ENCODE peak calls at places on chromosomes 2 and 18, in six cellular contexts. C is pancreas; P is MM.1S; Y is effector memory CD4-positive, alpha-beta T cell; B is prostate gland; U is small intestine. L is an unnamed sample. For H3K27me3 and H3K36me3, the result is how much of the 10 kb centered on the place peaks cover.

GRCh38 chr2:176146101-176146500 is 5.2 kb upstream of the HOXD4 start:
- DNase-seq in U (no peak), B (no peak), P (no peak), C (no peak), Y (no peak), L (no peak)

GRCh38 chr18:67525328-67526110 is 9.0 kb upstream of the DSEL start:
- DNase-seq in P (no peak), Y (no peak), B (peak), U (no peak), C (peak), L (peak)

GRCh38 chr2:67436221-67436620 is 39.1 kb downstream of the ETAA1 start:
- DNase-seq in C (no peak), U (no peak), Y (no peak), P (no peak), B (no peak), L (no peak)

GRCh38 chr2:62817348-62817747 is 111.8 kb downstream of the EHBP1 start:
- DNase-seq in P (no peak), U (no peak), Y (no peak), C (no peak), B (no peak), L (no peak)

GRCh38 chr2:151280276-151280675 is 9.2 kb downstream of the NMI start:
- DNase-seq in Y (no peak), C (no peak), U (no peak), B (no peak), P (no peak), L (no peak)

GRCh38 chr2:1972428-1972827 is 228.1 kb upstream of the PXDN start:
- DNase-seq in C (no peak), U (no peak), Y (no peak), B (peak), P (no peak), L (no peak)

GRCh38 chr2:70716131-70716766 is 51.8 kb downstream of the ADD2 start:
- DNase-seq in Y (no peak), U (no peak), P (no peak), B (peak), C (no peak), L (no peak)

GRCh38 chr2:160427629-160428424 is 65.8 kb downstream of the RBMS1 start:
- DNase-seq in B (no peak), U (peak), P (peak), C (no peak), Y (peak), L (no peak)

GRCh38 chr2:147135401-147135800 is 709.4 kb upstream of the ACVR2A start:
- DNase-seq in B (no peak), Y (no peak), U (no peak), P (no peak), C (no peak), L (no peak)

GRCh38 chr18:76687271-76688006 is 134.9 kb upstream of the ZNF236 start:
- DNase-seq in B (no peak), Y (no peak), P (no peak), C (no peak), U (no peak), L (no peak)

GRCh38 chr2:96546321-96546720 is 9.8 kb downstream of the ARID5A start:
- DNase-seq in B (no peak), C (no peak), U (no peak), P (peak), Y (no peak), L (no peak)

GRCh38 chr2:467892-468630 is 180.2 kb upstream of the ALKAL2 start:
- DNase-seq in P (no peak), B (no peak), Y (no peak), U (no peak), C (no peak), L (no peak)

GRCh38 chr2:199457147-199458016 is at the start of gene SATB2:
- DNase-seq in U (no peak), B (no peak), C (no peak), P (peak), Y (no peak), L (peak)

GRCh38 chr18:79818036-79818435 is 20.3 kb downstream of the KCNG2 start:
- DNase-seq in C (no peak), Y (no peak), U (no peak), B (no peak), P (no peak), L (peak)

GRCh38 chr2:44940612-44941464 is 664 bp upstream of the SIX3 start:
- DNase-seq in C (no peak), B (no peak), P (no peak), U (no peak), Y (no peak), L (no peak)
- H3K27me3 ChIP-seq in C (under half), B (half or more), P (half or more), U (half or more), Y (half or more), L (under half)

DNA sequence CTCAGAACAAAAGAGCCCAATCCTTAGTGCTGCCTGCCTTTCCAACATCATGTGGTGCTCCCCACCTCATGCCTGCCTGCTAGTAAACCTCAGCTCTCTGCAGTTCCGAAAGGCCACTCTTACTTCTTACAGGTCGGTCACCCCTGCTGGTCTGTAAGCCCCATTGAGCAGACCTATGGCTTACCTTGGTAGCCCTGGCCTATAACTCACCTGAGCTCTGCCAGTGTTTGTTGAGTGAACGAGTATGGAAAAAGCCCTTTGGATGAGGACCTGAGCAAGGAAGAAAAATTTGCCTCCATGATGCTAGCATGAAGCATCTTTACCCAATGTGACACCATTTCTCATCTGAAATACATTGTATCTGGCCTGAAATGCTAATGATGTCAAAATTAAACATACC is 83.3 kb downstream of the LIPG start:
- DNase-seq in C (no peak), B (no peak), Y (no peak), P (no peak), U (no peak), L (no peak)
- H3K27ac ChIP-seq in C (no peak), B (peak), Y (no peak), P (no peak), U (no peak), L (no peak)

GRCh38 chr2:37148325-37148724 is 8.5 kb downstream of the EIF2AK2 start:
- DNase-seq in B (peak), Y (no peak), P (no peak), U (peak), C (no peak), L (no peak)
- H3K36me3 ChIP-seq in B (under half), Y (under half), P (under half), U (under half), C (under half), L (under half)

GRCh38 chr18:12782521-12782920 is 79.7 kb downstream of the PSMG2 start:
- DNase-seq in B (no peak), Y (no peak), C (no peak), P (no peak), U (no peak), L (no peak)
- H3K27me3 ChIP-seq in B (under half), Y (under half), C (under half), P (under half), U (under half), L (under half)

L was measured in aorta.